ENCODE peak calls at places on chromosomes 4 and X, in nine cellular contexts. O, C, G, K, X, J, B, T and M are unnamed samples.

GRCh38 chr4:98447648-98448047 is 186.5 kb downstream of the RAP1GDS1 start:
- DNase-seq in O (peak), C (no peak), G (no peak), K (no peak), X (no peak), J (no peak), B (no peak), T (no peak), M (no peak)

GRCh38 chr4:41142946-41143720 is 71.2 kb downstream of the APBB2 start:
- DNase-seq in O (no peak), C (peak), G (no peak), K (peak), X (no peak), J (peak), B (no peak), T (peak), M (peak)

GRCh38 chrX:26262121-26262523 is 46.2 kb downstream of the MAGEB5 start:
- DNase-seq in O (no peak), C (peak), G (no peak), K (no peak), X (no peak), J (peak), B (no peak), T (peak), M (peak)

GRCh38 chrX:116749943-116750342 is 287.2 kb upstream of the CT83 start:
- DNase-seq in O (no peak), C (no peak), G (no peak), K (no peak), X (no peak), J (no peak), B (no peak), T (no peak), M (no peak)

GRCh38 chrX:115344885-115345653 is 55.6 kb downstream of the LUZP4 start:
- DNase-seq in O (peak), C (peak), G (peak), K (peak), X (no peak), J (peak), B (peak), T (peak), M (peak)

GRCh38 chr4:64715741-64716140 is 306.5 kb upstream of the TECRL start:
- DNase-seq in O (no peak), C (no peak), G (no peak), K (no peak), X (no peak), J (no peak), B (no peak), T (no peak), M (no peak)

GRCh38 chr4:157079441-157079840 is 3.5 kb downstream of the GLRB start:
- DNase-seq in O (no peak), C (no peak), G (no peak), K (no peak), X (no peak), J (no peak), B (no peak), T (no peak), M (no peak)

GRCh38 chrX:39636481-39636880 is 461.3 kb downstream of the BCOR start:
- DNase-seq in O (no peak), C (peak), G (no peak), K (no peak), X (no peak), J (no peak), B (no peak), T (no peak), M (no peak)

GRCh38 chr4:115042496-115042895 is 70.9 kb downstream of the NDST4 start:
- DNase-seq in O (peak), C (no peak), G (no peak), K (no peak), X (no peak), J (no peak), B (no peak), T (no peak), M (no peak)

GRCh38 chr4:55615008-55615407 is 21.1 kb downstream of the NMU start:
- DNase-seq in O (no peak), C (no peak), G (no peak), K (no peak), X (no peak), J (no peak), B (no peak), T (no peak), M (no peak)

GRCh38 chr4:112327950-112328349 is 30.8 kb downstream of the ALPK1 start:
- DNase-seq in O (peak), C (peak), G (no peak), K (no peak), X (peak), J (peak), B (no peak), T (peak), M (peak)

GRCh38 chr4:105129286-105129685 is 17.4 kb upstream of the TET2 start:
- DNase-seq in O (no peak), C (no peak), G (no peak), K (no peak), X (no peak), J (no peak), B (no peak), T (no peak), M (no peak)

GRCh38 chr4:7006411-7006810 is 36.8 kb upstream of the TADA2B start:
- DNase-seq in O (no peak), C (no peak), G (no peak), K (no peak), X (no peak), J (no peak), B (no peak), T (no peak), M (no peak)

GRCh38 chr4:7007142-7007907 is 35.8 kb upstream of the TADA2B start:
- DNase-seq in O (peak), C (no peak), G (no peak), K (no peak), X (peak), J (no peak), B (no peak), T (no peak), M (no peak)

GRCh38 chr4:7003879-7004240 is 39.3 kb upstream of the TADA2B start:
- DNase-seq in O (no peak), C (no peak), G (no peak), K (no peak), X (no peak), J (no peak), B (no peak), T (no peak), M (no peak)

GRCh38 chr4:7004331-7004730 is 38.8 kb upstream of the TADA2B start:
- DNase-seq in O (no peak), C (no peak), G (no peak), K (no peak), X (no peak), J (no peak), B (no peak), T (no peak), M (no peak)

DNA sequence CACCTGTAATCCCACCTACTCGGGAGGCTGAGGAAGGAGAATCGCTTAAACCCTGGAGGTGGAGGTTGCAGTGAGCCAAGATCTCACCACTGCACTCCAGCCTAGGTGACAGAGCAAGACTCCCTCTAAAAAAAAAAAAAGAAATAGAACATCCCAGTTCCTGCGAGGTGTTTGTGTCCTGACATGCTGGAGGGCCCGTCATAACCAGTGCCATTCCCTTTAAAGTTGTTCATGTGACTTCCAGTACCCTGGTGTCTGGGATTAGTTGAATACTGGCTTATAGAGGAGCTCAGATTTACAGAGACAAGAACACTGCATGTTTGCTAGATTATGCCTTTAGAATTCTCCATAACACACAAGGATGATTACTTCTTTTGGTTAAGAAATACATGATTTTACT is 37.6 kb upstream of the TADA2B start:
- DNase-seq in O (no peak), C (no peak), G (no peak), K (no peak), X (no peak), J (no peak), B (no peak), T (no peak), M (no peak)
- TF ChIP-seq CTCF in O (no peak), C (no peak), G (no peak), K (no peak), X (no peak), J (no peak), B (no peak), T (no peak), M (no peak)

DNA sequence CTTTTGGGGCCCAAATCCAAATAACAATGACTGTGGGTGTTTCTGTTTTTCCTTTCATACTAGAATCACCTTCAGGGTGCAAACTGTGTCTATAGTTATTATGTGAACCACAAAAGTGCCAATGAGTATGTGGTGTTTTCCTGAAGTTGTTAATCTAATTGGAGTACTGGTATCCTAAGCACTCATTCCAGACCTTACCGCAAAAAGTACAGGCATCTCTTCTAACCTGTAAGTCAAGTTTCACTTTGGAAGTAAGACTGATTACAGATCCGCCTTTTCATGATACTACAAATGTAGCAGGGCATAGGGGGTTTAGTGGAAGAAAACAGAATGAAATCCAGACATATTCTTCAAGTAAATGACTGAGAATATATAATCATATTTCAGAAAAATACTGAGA is 16.1 kb downstream of the COQ2 start:
- DNase-seq in O (no peak), C (no peak), G (no peak), K (no peak), X (no peak), J (no peak), B (no peak), T (no peak), M (no peak)
- H3K4me3 ChIP-seq in O (no peak), C (no peak), G (no peak), K (no peak), X (no peak), J (no peak), B (no peak), T (no peak), M (no peak)

DNA sequence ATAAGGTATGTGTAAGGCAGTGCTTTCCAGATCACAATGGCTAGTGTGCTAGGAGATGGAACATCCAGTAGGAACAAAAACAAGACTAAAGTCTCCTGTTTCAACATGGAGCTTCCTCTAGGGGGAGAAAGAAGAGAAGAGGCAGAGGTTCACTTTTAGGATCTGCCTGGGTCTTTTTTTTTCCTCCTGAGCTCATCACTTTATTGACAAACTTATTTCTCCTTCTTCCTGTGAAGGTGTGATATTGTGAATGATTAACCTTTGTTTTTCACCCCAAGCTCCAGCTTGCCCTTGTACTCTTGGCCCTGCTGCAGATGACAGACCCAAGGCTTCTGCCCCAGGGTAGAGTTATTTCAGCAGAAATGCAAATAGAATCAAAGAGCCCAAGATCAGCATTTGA is 13.5 kb downstream of the PAGE4 start:
- DNase-seq in O (no peak), C (no peak), G (no peak), K (no peak), X (no peak), J (no peak), B (no peak), T (no peak), M (no peak)
- TF ChIP-seq CTCF in O (no peak), C (no peak), G (no peak), K (no peak), X (no peak), J (no peak), B (no peak), T (no peak), M (no peak)

GRCh38 chr4:7193040-7193958 is 961 bp downstream of the SORCS2 start:
- DNase-seq in O (peak), C (no peak), G (peak), K (peak), X (peak), J (no peak), B (peak), T (no peak), M (no peak)
- H3K4me3 ChIP-seq in O (peak), C (peak), G (no peak), K (peak), X (peak), J (peak), B (peak), T (no peak), M (no peak)

DNA sequence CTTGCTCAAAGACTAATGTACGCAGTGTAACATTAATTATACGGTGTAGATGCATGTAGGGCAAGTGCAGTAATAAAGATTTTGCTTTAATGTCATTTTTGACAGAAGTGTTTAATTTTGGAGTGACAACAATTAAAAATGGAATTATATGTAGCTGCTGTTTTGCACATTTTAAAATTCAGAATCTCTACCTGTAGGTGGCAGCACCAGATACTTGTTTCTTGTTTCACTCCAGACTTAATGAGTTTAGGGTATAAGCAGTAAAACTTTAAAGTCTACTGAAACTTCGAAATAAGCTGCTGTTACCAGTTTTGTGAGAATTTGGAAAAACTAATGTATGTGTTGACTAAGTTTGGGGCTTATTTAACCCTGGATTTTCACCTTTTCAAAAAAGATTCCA is 144.9 kb downstream of the POLA1 start:
- DNase-seq in O (peak), C (peak), G (no peak), K (no peak), X (no peak), J (peak), B (no peak), T (peak), M (peak)
- TF ChIP-seq CTCF in O (peak), C (peak), G (peak), K (peak), X (peak), J (peak), B (peak), T (peak), M (peak)

DNA sequence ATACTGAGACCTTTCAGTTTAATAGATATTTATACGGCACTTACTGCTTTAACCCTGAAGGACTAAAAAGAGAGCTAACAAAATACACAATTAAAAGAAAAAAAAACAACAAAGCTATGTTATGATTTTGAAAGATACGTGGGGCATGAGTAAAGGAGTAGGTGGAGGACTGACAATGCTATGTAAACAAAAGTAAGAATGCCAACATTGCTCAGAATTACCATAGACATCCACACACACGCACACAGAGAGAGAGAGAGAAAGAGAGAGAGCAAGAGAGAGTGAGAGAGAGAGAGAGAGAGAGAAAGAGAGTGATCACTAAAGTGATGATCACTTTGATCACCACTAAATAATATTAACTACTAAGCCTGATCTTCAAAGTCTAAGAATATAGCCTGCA is 313.9 kb upstream of the SPANXN4 start:
- DNase-seq in O (peak), C (no peak), G (no peak), K (no peak), X (no peak), J (no peak), B (no peak), T (peak), M (no peak)
- H3K4me3 ChIP-seq in O (no peak), C (no peak), G (no peak), K (no peak), X (no peak), J (no peak), B (no peak), T (no peak), M (no peak)

GRCh38 chrX:48802813-48803261 is 970 bp downstream of the HDAC6 start:
- DNase-seq in O (no peak), C (no peak), G (no peak), K (no peak), X (no peak), J (peak), B (no peak), T (peak), M (no peak)

GRCh38 chrX:48801281-48802088 is at the start of gene HDAC6:
- DNase-seq in O (peak), C (peak), G (peak), K (peak), X (peak), J (peak), B (peak), T (peak), M (peak)

GRCh38 chrX:48800574-48801280 is 1.1 kb upstream of the HDAC6 start:
- DNase-seq in O (no peak), C (no peak), G (no peak), K (no peak), X (peak), J (no peak), B (no peak), T (no peak), M (no peak)

GRCh38 chrX:48802089-48802812 is 384 bp downstream of the HDAC6 start:
- DNase-seq in O (peak), C (peak), G (peak), K (peak), X (peak), J (peak), B (peak), T (peak), M (peak)

DNA sequence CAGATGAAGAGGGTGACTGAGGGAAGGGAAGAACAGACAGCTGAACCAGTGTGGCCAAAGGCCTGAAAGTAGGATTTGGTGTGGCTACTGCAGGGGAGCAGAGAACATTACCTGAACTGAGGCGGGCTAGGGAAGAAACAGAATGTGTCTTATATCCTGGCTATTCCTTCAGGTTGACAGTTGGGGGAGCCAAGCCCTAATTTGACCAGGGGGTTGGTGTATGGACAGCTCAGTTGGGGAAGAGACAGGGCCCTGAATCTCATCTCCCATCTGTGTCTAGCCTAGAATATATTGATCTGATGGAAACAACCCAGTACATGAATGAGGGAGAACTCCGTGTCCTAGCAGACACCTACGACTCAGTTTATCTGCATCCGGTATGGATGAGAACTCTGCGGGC is 4.2 kb downstream of the HDAC6 start:
- DNase-seq in O (no peak), C (no peak), G (no peak), K (no peak), X (no peak), J (no peak), B (no peak), T (no peak), M (no peak)
- TF ChIP-seq CTCF in O (no peak), C (no peak), G (no peak), K (no peak), X (no peak), J (no peak), B (no peak), T (no peak), M (no peak)